ENCODE peak calls at places on chromosome X, in five cellular contexts. F is suprapubic skin, L is Peyer's patch, A is endothelial cell of umbilical vein, E is upper lobe of left lung. J is an unnamed sample.

GRCh38 chrX:17511556-17511955 is 136.6 kb downstream of the NHS start:
- DNase-seq in L (no peak), E (no peak), A (no peak), F (no peak), J (no peak)

GRCh38 chrX:40145670-40146470 is 48.1 kb upstream of the BCOR start:
- DNase-seq in A (no peak), E (no peak), F (no peak), L (no peak), J (no peak)

GRCh38 chrX:119667111-119667928 is 25.6 kb downstream of the SEPTIN6 start:
- DNase-seq in L (no peak), A (no peak), E (no peak), F (no peak), J (no peak)

GRCh38 chrX:40088803-40089540 is 8.8 kb downstream of the BCOR start:
- DNase-seq in F (no peak), L (no peak), E (no peak), A (no peak), J (no peak)

GRCh38 chrX:74349387-74349786 is 45.4 kb downstream of the ZCCHC13 start:
- DNase-seq in F (no peak), L (no peak), E (no peak), A (no peak), J (no peak)

GRCh38 chrX:134570899-134571298 is 87.4 kb downstream of the PLAC1 start:
- DNase-seq in L (no peak), F (no peak), A (no peak), E (no peak), J (no peak)

GRCh38 chrX:100880368-100880767 is 6.2 kb upstream of the NOX1 start:
- DNase-seq in L (no peak), A (no peak), E (no peak), F (no peak), J (no peak)

GRCh38 chrX:39819921-39820849 is 277.6 kb downstream of the BCOR start:
- DNase-seq in A (peak; percentile 1), F (no peak), E (peak; percentile 26), L (no peak), J (no peak)

GRCh38 chrX:23493941-23494374 is 159.3 kb downstream of the PTCHD1 start:
- DNase-seq in L (no peak), A (peak; percentile 1), F (no peak), E (no peak), J (no peak)

GRCh38 chrX:104564921-104565703 is 887 bp upstream of the IL1RAPL2 start:
- DNase-seq in E (no peak), A (no peak), L (no peak), F (no peak), J (no peak)

GRCh38 chrX:104565791-104566687 is at the start of gene IL1RAPL2:
- DNase-seq in A (no peak), L (no peak), F (no peak), E (peak; percentile 40), J (no peak)

GRCh38 chrX:104567506-104567905 is 1.5 kb downstream of the IL1RAPL2 start:
- DNase-seq in A (no peak), E (no peak), F (no peak), L (no peak), J (no peak)

GRCh38 chrX:104568304-104568915 is 2.4 kb downstream of the IL1RAPL2 start:
- DNase-seq in E (no peak), A (no peak), F (no peak), L (no peak), J (no peak)

GRCh38 chrX:104566921-104567501 is 1.0 kb downstream of the IL1RAPL2 start:
- DNase-seq in L (no peak), E (no peak), F (no peak), A (no peak), J (no peak)
- H3K4me3 ChIP-seq in L (no peak overlapping the region), E (no peak overlapping the region), F (peak overlapping the region; percentile 33), A (no peak overlapping the region), J (no peak overlapping the region)

GRCh38 chrX:47144626-47145407 is at the start of the genes NDUFB11 and RBM10:
- DNase-seq in L (peak; percentile 97), E (peak; percentile 95), F (peak; percentile 96), A (peak; percentile 94), J (peak; percentile 94)
- TF ChIP-seq POLR2A in L (peak; percentile 69), E (peak; percentile 80), F (no peak), A (peak; percentile 69), J (peak; percentile 83)

DNA sequence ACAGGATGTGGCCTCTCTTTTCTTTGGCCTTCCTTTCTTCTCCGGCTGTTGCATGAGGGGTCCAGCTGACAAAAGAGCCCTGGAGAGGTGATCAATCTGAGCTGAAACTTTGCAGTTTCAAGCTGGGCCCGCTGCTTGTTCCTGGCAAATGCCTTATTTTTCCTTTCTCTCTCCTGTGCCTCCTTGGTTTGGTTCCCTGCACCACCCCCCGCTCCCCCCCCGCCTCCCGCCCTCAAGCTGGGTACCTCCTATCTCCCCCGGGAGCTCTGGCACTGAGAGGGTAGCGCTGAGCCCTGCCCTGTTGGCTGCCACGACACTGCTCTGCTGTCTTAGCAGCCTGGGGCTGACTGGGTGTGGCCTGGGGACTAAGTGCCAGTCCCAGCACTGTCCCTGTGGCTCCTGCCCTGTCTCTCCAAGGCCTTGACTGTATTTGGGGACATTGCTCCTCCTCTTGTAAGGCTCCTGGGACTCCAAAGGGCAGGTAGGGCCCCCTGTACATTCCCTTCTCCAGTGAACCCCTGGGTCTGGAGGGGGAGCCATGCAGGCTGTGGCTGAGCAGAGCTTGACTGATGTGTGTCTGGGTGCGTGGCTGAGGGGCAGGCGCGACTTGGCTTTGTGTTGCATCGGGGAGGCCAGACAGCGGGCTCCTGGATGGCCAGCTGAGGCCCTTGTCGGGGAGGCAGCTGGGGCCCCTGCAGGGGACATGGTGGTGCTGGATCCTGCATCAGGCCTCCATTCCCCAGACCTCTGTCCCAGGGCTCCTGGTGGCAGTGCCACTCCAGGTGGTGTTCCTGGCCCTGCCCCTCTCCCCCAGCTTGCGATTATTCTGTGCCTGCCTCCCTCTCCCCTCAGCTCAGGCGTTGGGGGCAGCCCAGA is 1.1 kb downstream of the PLXNA3 start:
- DNase-seq in L (peak; percentile 66), F (no peak), A (no peak), E (peak; percentile 56), J (peak; percentile 67)
- H3K4me3 ChIP-seq in L (peak overlapping the region; percentile 70), F (peak overlapping the region; percentile 62), A (peak overlapping the region; percentile 73), E (peak overlapping the region; percentile 60), J (peak overlapping the region; percentile 34)

GRCh38 chrX:153971632-153972367 is at the start of gene HCFC1:
- DNase-seq in A (peak; percentile 87), E (peak; percentile 92), F (peak; percentile 97), L (peak; percentile 97), J (peak; percentile 96)
- TF ChIP-seq POLR2A in A (no peak), E (peak; percentile 51), F (no peak), L (peak; percentile 15), J (peak; percentile 62)

DNA sequence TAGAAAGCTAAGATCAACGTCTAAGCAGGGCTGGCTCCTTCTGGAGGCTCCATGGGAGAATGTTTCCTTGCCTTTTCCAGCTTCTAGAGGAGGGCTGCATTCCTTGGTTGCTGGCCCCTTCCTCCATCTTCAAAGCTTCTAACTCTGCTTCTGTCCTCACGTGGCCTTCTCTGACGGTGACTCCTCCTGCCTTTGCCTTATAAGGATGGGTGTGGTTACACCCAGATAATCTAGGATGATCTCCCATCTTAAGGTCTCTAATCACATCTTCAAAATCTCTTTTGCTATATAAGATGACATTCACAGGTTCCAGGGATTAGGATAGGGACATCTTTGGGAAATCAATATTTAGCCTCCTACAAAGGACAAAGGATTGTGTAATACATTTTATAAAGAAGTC is 1.6 kb downstream of the CCNQ start:
- DNase-seq in E (no peak), F (no peak), A (no peak), L (no peak), J (no peak)
- H3K4me3 ChIP-seq in E (no peak overlapping the region), F (peak overlapping the region; percentile 77), A (no peak overlapping the region), L (no peak overlapping the region), J (no peak overlapping the region)

DNA sequence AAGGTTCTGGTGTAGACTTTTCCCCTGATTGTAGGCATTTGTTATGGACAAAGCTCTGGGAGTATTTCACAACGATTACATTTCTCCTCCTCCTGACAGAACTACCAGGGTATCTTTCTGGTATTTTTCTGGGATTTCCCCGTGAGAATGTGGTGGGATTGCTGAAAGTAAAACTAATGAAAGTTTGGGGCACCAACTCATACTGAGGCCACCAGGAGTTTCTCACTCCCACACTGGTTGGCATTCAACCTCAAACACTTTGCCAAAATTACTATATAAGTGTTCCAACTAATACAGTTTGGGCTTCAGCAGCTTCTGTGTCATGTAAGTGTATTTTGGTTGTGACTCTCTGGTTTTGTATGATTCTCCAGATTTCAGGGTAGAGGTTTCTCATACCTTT is 855.1 kb downstream of the GLUD2 start:
- DNase-seq in L (no peak), E (no peak), F (no peak), A (no peak), J (no peak)
- TF ChIP-seq POLR2A in L (no peak), E (no peak), F (no peak), A (no peak), J (no peak)

DNA sequence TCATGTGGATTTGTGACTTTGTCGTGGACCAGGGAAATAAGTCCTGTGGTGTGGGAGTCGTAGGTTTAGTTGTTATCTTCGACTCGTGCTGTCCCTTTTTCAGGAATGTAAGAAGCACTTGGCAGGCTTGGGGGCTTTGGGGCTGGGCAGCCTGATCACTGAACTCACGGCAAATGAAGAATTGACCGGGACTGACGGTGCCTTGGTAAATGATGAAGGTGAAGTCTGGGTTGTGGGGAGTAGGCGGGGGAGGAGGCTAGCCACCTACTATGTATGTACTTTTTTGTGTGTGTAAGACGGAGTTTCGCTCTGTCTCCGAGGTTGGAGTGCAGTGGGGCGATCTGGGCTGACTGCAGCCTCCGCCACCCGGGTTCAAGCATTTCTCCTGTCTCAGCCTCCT is 1.2 kb downstream of the TAF1 start:
- DNase-seq in A (no peak), E (no peak), F (no peak), L (no peak), J (no peak)
- H3K4me3 ChIP-seq in A (peak overlapping the region; percentile 35), E (peak overlapping the region; percentile 61), F (peak overlapping the region; percentile 66), L (peak overlapping the region; percentile 77), J (peak overlapping the region; percentile 62)

GRCh38 chrX:72475338-72475737 is 97.3 kb downstream of the HDAC8 start:
- DNase-seq in E (no peak), F (no peak), A (no peak), L (no peak), J (no peak)
- TF ChIP-seq POLR2A in E (no peak), F (no peak), A (no peak), L (no peak), J (no peak)

J was measured in adrenal gland.